ENCODE peak calls at places on chromosomes 1 and 21, in seven cellular contexts. U is nephron progenitor cell; E is pons; D is endothelial cell; M is RWPE1; Q is HTR-8/SVneo; L is stimulated activated CD8-positive, alpha-beta memory T cell treated with anti-CD3 and anti-CD28 coated beads, Interleukin-2, amount 100 ng/mL, for 48 hours. V is an unnamed sample.

GRCh38 chr1:165408518-165408917 is 36.4 kb downstream of the RXRG start:
- DNase-seq in U (peak), E (no peak), D (peak), M (peak), Q (peak), L (no peak), V (peak)

GRCh38 chr1:219074084-219074728 is 99.5 kb upstream of the LYPLAL1 start:
- DNase-seq in U (no peak), E (no peak), D (no peak), M (no peak), Q (no peak), L (no peak), V (no peak)

GRCh38 chr1:105872761-105873286 is 1183.7 kb upstream of the PRMT6 start:
- DNase-seq in U (no peak), E (peak), D (no peak), M (no peak), Q (no peak), L (no peak), V (no peak)

GRCh38 chr21:32278068-32278467 is 781 bp downstream of the MIS18A start:
- DNase-seq in U (no peak), E (no peak), D (no peak), M (peak), Q (no peak), L (no peak), V (no peak)

GRCh38 chr1:244010191-244010590 is 40.9 kb upstream of the ZBTB18 start:
- DNase-seq in U (no peak), E (no peak), D (no peak), M (no peak), Q (no peak), L (peak), V (peak)

GRCh38 chr1:159275891-159276290 is 26.2 kb upstream of the FCER1A start:
- DNase-seq in U (no peak), E (no peak), D (no peak), M (no peak), Q (no peak), L (no peak), V (no peak)

GRCh38 chr1:67500413-67500959 is 70.3 kb upstream of the SERBP1 start:
- DNase-seq in U (peak), E (peak), D (peak), M (peak), Q (peak), L (peak), V (peak)

GRCh38 chr1:6912507-6912906 is 127.3 kb downstream of the CAMTA1 start:
- DNase-seq in U (no peak), E (no peak), D (no peak), M (no peak), Q (no peak), L (no peak), V (no peak)